ENCODE peak calls at places on chromosomes 16 and 17, in nine cellular contexts. R, S, F, V, M, U, J, D and O are unnamed samples.

GRCh38 chr16:70695351-70696070 is 9.7 kb upstream of the MTSS2 start:
- DNase-seq in R (no peak), S (no peak), F (peak; percentile 85), V (no peak), M (peak; percentile 86), U (no peak), J (no peak), D (peak; percentile 81), O (no peak)

GRCh38 chr17:57211543-57211942 is 44.8 kb upstream of the MSI2 start:
- DNase-seq in R (no peak), S (no peak), F (no peak), V (no peak), M (peak; percentile 16), U (peak; percentile 37), J (no peak), D (no peak), O (no peak)

GRCh38 chr16:26614102-26614864 is 452.4 kb upstream of the C16orf82 start:
- DNase-seq in R (no peak), S (no peak), F (no peak), V (no peak), M (no peak), U (peak; percentile 75), J (no peak), D (no peak), O (no peak)

GRCh38 chr17:27578718-27579085 is 52.3 kb upstream of the LGALS9 start:
- DNase-seq in R (no peak), S (peak; percentile 57), F (peak; percentile 51), V (no peak), M (no peak), U (no peak), J (no peak), D (peak; percentile 37), O (no peak)

GRCh38 chr17:74924250-74924948 is at the start of gene OTOP2:
- DNase-seq in R (no peak), S (no peak), F (no peak), V (no peak), M (no peak), U (no peak), J (no peak), D (peak; percentile 79), O (no peak)

GRCh38 chr16:2467301-2468141 is 3.6 kb upstream of the NTN3 start:
- DNase-seq in R (peak; percentile 78), S (no peak), F (no peak), V (peak; percentile 41), M (peak; percentile 42), U (no peak), J (no peak), D (no peak), O (no peak)

GRCh38 chr17:43540821-43541674 is 5.1 kb downstream of the ETV4 start:
- DNase-seq in R (no peak), S (no peak), F (no peak), V (no peak), M (no peak), U (no peak), J (no peak), D (no peak), O (no peak)

GRCh38 chr17:17104494-17104893 is 62.2 kb downstream of the MPRIP start:
- DNase-seq in R (no peak), S (no peak), F (no peak), V (no peak), M (no peak), U (no peak), J (no peak), D (no peak), O (no peak)

GRCh38 chr17:35816723-35817122 is 7.4 kb downstream of the TAF15 start:
- DNase-seq in R (no peak), S (no peak), F (no peak), V (no peak), M (no peak), U (no peak), J (no peak), D (no peak), O (no peak)

DNA sequence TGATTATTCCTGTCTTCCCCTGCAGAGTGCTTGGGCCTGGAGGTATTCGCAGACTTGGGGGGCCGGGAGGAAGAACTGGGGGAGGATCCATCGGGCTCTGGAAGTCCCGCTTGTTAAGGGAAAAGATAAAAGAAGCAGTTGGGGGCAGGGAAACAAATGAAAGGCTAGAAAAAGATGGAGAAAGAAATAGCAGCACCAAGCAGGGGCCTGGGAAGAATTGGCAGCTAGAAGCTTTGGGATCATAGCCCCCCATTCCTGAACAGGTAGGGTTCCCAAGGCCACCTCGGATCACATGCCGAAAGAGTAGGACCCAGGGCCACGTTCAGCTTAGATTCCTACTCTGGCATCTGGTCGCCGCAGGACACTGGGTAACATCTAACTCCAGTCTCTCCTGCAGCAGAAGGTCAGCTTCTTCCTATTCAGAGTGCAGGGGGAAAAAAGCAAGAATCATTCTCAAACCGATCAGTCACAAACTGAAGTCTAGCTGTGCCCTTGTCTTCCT is 23.6 kb downstream of the ADAM11 start:
- DNase-seq in R (no peak), S (no peak), F (no peak), V (no peak), M (no peak), U (no peak), J (no peak), D (no peak), O (no peak)
- TF ChIP-seq POLR2AphosphoS5 in R (no peak), S (no peak), F (no peak), V (no peak), M (no peak), U (no peak), J (no peak), D (no peak), O (no peak)

GRCh38 chr16:17259751-17260270 is 210.9 kb downstream of the XYLT1 start:
- DNase-seq in R (no peak), S (no peak), F (no peak), V (no peak), M (no peak), U (no peak), J (no peak), D (no peak), O (no peak)

GRCh38 chr16:17260271-17260849 is 210.4 kb downstream of the XYLT1 start:
- DNase-seq in R (no peak), S (no peak), F (no peak), V (no peak), M (no peak), U (no peak), J (no peak), D (no peak), O (no peak)

GRCh38 chr16:17258077-17258599 is 212.6 kb downstream of the XYLT1 start:
- DNase-seq in R (no peak), S (no peak), F (no peak), V (no peak), M (no peak), U (no peak), J (no peak), D (no peak), O (no peak)

GRCh38 chr16:17257426-17257825 is 213.3 kb downstream of the XYLT1 start:
- DNase-seq in R (no peak), S (no peak), F (no peak), V (no peak), M (no peak), U (no peak), J (no peak), D (no peak), O (no peak)

GRCh38 chr16:17258848-17259713 is 211.7 kb downstream of the XYLT1 start:
- DNase-seq in R (no peak), S (peak; percentile 79), F (peak; percentile 44), V (no peak), M (no peak), U (no peak), J (no peak), D (peak; percentile 29), O (no peak)
- TF ChIP-seq CTCF in R (no peak), S (peak; percentile 64), F (peak; percentile 59), V (peak; percentile 31), M (no peak), U (no peak), J (no peak), D (no peak), O (no peak)

DNA sequence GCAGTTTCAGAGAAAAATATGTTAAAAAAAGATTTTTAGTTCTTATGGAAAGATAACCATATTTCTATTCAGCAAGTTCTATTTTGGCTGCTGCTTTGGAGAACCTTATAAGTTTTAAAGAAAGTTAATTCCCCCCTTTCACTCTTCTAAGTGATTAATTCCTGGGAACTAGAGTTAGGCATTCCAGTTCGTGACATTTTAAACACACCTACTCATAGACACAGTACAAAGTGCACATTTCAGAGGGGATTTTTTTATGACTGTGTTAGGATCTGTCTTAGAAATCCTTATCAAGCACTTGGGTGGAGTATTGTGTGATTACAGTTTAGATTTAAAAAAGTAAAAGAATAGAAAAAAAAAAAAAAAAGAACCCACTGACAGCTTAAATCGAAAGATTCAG is 3.5 kb upstream of the CDH11 start:
- DNase-seq in R (no peak), S (no peak), F (no peak), V (no peak), M (no peak), U (no peak), J (no peak), D (no peak), O (no peak)
- TF ChIP-seq POLR2AphosphoS5 in R (no peak), S (no peak), F (no peak), V (no peak), M (no peak), U (no peak), J (no peak), D (no peak), O (no peak)

GRCh38 chr17:76527430-76528111 is 9.9 kb downstream of the CYGB start:
- DNase-seq in R (no peak), S (no peak), F (peak; percentile 44), V (no peak), M (peak; percentile 66), U (no peak), J (no peak), D (no peak), O (no peak)

GRCh38 chr17:76529643-76530488 is 7.6 kb downstream of the CYGB start:
- DNase-seq in R (peak; percentile 63), S (no peak), F (peak; percentile 87), V (no peak), M (peak; percentile 30), U (no peak), J (no peak), D (no peak), O (no peak)

GRCh38 chr17:76529224-76529642 is 8.3 kb downstream of the CYGB start:
- DNase-seq in R (peak; percentile 68), S (no peak), F (no peak), V (no peak), M (peak; percentile 40), U (no peak), J (no peak), D (peak; percentile 14), O (no peak)

GRCh38 chr17:76528156-76528527 is 9.4 kb downstream of the CYGB start:
- DNase-seq in R (no peak), S (no peak), F (no peak), V (no peak), M (no peak), U (no peak), J (no peak), D (no peak), O (no peak)

DNA sequence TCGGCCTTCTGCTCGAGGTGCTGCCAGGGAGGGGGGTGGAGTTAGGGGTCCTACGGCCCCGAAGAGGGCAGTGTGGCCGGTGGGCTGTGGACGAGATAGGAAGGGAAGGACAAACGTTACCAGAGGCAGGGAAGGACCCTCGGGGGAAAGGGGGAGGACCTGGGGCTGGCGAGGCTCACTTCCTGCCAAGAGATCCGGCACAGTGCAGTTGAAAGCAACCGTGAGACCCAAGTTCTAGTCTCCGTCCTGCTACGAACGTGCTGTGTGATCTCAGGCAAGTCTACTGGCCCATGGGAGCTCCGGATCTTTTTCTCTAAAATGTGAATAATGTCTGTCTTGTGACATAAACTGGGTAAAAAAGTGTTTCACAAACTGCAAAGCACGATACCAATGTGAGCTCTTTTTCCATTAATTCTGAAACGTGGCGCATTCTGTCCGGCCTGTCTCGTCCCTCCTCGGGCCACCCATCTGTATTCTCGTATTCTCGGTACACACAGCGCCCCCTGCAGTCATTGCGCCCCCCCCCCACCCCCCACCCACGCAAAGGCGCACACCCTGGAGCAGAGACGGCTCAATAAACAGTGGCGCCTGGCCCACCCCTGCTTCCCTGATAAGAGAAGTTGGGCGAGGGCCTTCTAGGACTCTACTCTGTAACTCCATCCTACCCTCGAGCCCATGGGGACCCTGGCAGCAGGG is 8.8 kb downstream of the CYGB start:
- DNase-seq in R (no peak), S (no peak), F (peak; percentile 90), V (no peak), M (no peak), U (no peak), J (no peak), D (no peak), O (no peak)
- TF ChIP-seq CTCF in R (no peak), S (no peak), F (peak; percentile 49), V (peak; percentile 47), M (no peak), U (no peak), J (no peak), D (no peak), O (no peak)